ENCODE peak calls at places on chromosomes 4 and X, in four cellular contexts. G is CD4-positive, alpha-beta T cell; V is endothelial cell of umbilical vein; Q is fibroblast of lung. A is an unnamed sample.
A peak's percentile ranks its signal among the peaks of the same experiment; 100 is the strongest.

GRCh38 chr4:33060873-33061542 is 2340.8 kb downstream of the PCDH7 start:
- DNase-seq in G (no peak), V (no peak), Q (peak; percentile 67), A (peak; percentile 69)

GRCh38 chr4:148215202-148215601 is 227.0 kb downstream of the NR3C2 start:
- DNase-seq in G (no peak), V (peak; percentile 11), Q (no peak), A (no peak)

GRCh38 chr4:6393544-6394475 is 78.6 kb downstream of the PPP2R2C start:
- DNase-seq in G (no peak), V (no peak), Q (no peak), A (no peak)

GRCh38 chr4:65670331-65671031 is at the start of gene EPHA5:
- DNase-seq in G (no peak), V (peak; percentile 83), Q (peak; percentile 36), A (peak; percentile 93)

GRCh38 chr4:151418385-151418784 is 9.4 kb downstream of the FHIP1A start:
- DNase-seq in G (no peak), V (peak; percentile 91), Q (peak; percentile 70), A (no peak)

GRCh38 chr4:76745264-76745663 is 152.7 kb downstream of the SOWAHB start:
- DNase-seq in G (no peak), V (no peak), Q (peak; percentile 76), A (no peak)

GRCh38 chrX:80430826-80431501 is 10.7 kb downstream of the TENT5D start:
- DNase-seq in G (no peak), V (no peak), Q (no peak), A (peak; percentile 18)

GRCh38 chr4:2935762-2936743 is 27.2 kb downstream of the NOP14 start:
- DNase-seq in G (peak; percentile 37), V (no peak), Q (no peak), A (no peak)

GRCh38 chr4:74450298-74450683 is 5.4 kb downstream of the AREG start:
- DNase-seq in G (no peak), V (no peak), Q (no peak), A (no peak)

GRCh38 chr4:120965938-120966337 is 43.4 kb upstream of the PRDM5 start:
- DNase-seq in G (no peak), V (no peak), Q (no peak), A (no peak)

GRCh38 chr4:11488657-11489448 is 60.2 kb upstream of the HS3ST1 start:
- DNase-seq in G (no peak), V (no peak), Q (no peak), A (no peak)

GRCh38 chrX:40947276-40947675 is 138.0 kb upstream of the USP9X start:
- DNase-seq in G (no peak), V (no peak), Q (peak; percentile 38), A (no peak)

GRCh38 chr4:144384428-144384827 is 243.9 kb upstream of the GYPA start:
- DNase-seq in G (no peak), V (no peak), Q (no peak), A (no peak)

GRCh38 chrX:150202641-150203248 is 160.4 kb upstream of the MAMLD1 start:
- DNase-seq in G (no peak), V (peak; percentile 37), Q (peak; percentile 81), A (peak; percentile 19)

GRCh38 chrX:70535198-70535597 is 90.6 kb downstream of the DLG3 start:
- DNase-seq in G (no peak), V (no peak), Q (no peak), A (no peak)

GRCh38 chrX:155048997-155049619 is 21.8 kb downstream of the CMC4 start:
- DNase-seq in G (no peak), V (peak; percentile 39), Q (peak; percentile 66), A (peak; percentile 70)

GRCh38 chr4:151807220-151807619 is 46.4 kb upstream of the GATB start:
- DNase-seq in G (no peak), V (no peak), Q (peak; percentile 4), A (no peak)

GRCh38 chrX:150774798-150775568 is 81.8 kb downstream of the MTMR1 start:
- DNase-seq in G (no peak), V (no peak), Q (no peak), A (no peak)

GRCh38 chr4:8920289-8920965 is 48.8 kb upstream of the HMX1 start:
- DNase-seq in G (no peak), V (no peak), Q (no peak), A (no peak)

GRCh38 chr4:130165381-130165780 is 1069.4 kb downstream of the C4orf33 start:
- DNase-seq in G (no peak), V (no peak), Q (no peak), A (no peak)

GRCh38 chr4:139738846-139739613 is 73.4 kb downstream of the MGST2 start:
- DNase-seq in G (no peak), V (no peak), Q (no peak), A (no peak)

GRCh38 chrX:118726887-118727685 is at the start of gene IL13RA1:
- DNase-seq in G (no peak), V (peak; percentile 86), Q (peak; percentile 76), A (peak; percentile 79)

GRCh38 chrX:10465254-10465653 is 155.1 kb downstream of the MID1 start:
- DNase-seq in G (no peak), V (no peak), Q (no peak), A (no peak)
- H3K27ac ChIP-seq in G (no peak overlapping the region), V (no peak overlapping the region), Q (no peak overlapping the region), A (no peak overlapping the region)

GRCh38 chr4:37890501-37891220 is at the start of gene TBC1D1:
- DNase-seq in G (peak; percentile 22), V (no peak), Q (no peak), A (peak; percentile 16)
- TF ChIP-seq CTCF in G (no peak), V (peak; percentile 9), Q (no peak), A (no peak)

GRCh38 chr4:128455480-128455879 is 167.9 kb upstream of the PGRMC2 start:
- DNase-seq in G (no peak), V (no peak), Q (no peak), A (no peak)

GRCh38 chr4:128452415-128452814 is 164.8 kb upstream of the PGRMC2 start:
- DNase-seq in G (no peak), V (no peak), Q (no peak), A (no peak)

GRCh38 chr4:128451270-128451905 is 163.8 kb upstream of the PGRMC2 start:
- DNase-seq in G (no peak), V (no peak), Q (no peak), A (no peak)

GRCh38 chr4:128454281-128455075 is 166.9 kb upstream of the PGRMC2 start:
- DNase-seq in G (peak; percentile 28), V (peak; percentile 92), Q (peak; percentile 96), A (peak; percentile 88)

DNA sequence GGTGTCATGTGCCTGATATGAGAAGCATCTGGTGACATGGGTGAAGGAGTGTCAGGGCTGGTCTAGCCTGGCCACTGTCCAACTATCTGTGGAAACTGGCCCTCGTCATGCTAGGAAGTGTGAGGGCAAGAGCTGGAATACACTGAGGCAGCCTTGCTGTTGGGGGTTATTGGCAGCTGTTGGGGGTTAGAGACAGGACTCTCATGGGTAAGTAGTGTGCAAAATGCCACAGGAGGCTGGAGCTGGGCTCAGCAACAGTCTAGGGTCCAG is 167.4 kb upstream of the PGRMC2 start:
- DNase-seq in G (no peak), V (no peak), Q (no peak), A (no peak)
- H3K27ac ChIP-seq in G (no peak overlapping the region), V (peak overlapping the region; percentile 55), Q (peak overlapping the region; percentile 16), A (no peak overlapping the region)

GRCh38 chr4:109298279-109299010 is 4.0 kb downstream of the COL25A1 start:
- DNase-seq in G (no peak), V (peak; percentile 25), Q (peak; percentile 11), A (no peak)
- TF ChIP-seq CTCF in G (peak; percentile 18), V (peak; percentile 52), Q (no peak), A (peak; percentile 68)

GRCh38 chr4:85837334-85837733 is 362.4 kb downstream of the ARHGAP24 start:
- DNase-seq in G (no peak), V (no peak), Q (no peak), A (no peak)
- H3K27ac ChIP-seq in G (no peak overlapping the region), V (no peak overlapping the region), Q (no peak overlapping the region), A (no peak overlapping the region)

A was measured in A673.